ENCODE peak calls at places on chromosomes 13 and 19, in five cellular contexts. M is HuH-7, N is amygdala, H is astrocyte of the spinal cord, L is hypothalamus. T is an unnamed sample.

GRCh38 chr19:42544146-42544545 is 15.9 kb upstream of the CEACAM1 start:
- DNase-seq in M (no peak), N (no peak), H (no peak), L (no peak), T (no peak)

GRCh38 chr19:56476671-56477428 is at the start of gene ZNF667:
- DNase-seq in M (no peak), N (peak), H (peak), L (peak), T (peak)

GRCh38 chr13:20814224-20814910 is 40.6 kb upstream of the EEF1AKMT1 start:
- DNase-seq in M (no peak), N (no peak), H (peak), L (no peak), T (peak)

GRCh38 chr19:29860492-29860891 is 48.7 kb downstream of the CCNE1 start:
- DNase-seq in M (no peak), N (no peak), H (no peak), L (no peak), T (no peak)

GRCh38 chr19:23312515-23312914 is 62.3 kb upstream of the ZNF724 start:
- DNase-seq in M (no peak), N (no peak), H (no peak), L (no peak), T (no peak)

GRCh38 chr19:50969413-50969760 is at the start of gene KLK6:
- DNase-seq in M (no peak), N (peak), H (no peak), L (peak), T (no peak)

GRCh38 chr19:12365094-12365371 is 450 bp downstream of the ZNF442 start:
- DNase-seq in M (peak), N (no peak), H (peak), L (no peak), T (peak)

GRCh38 chr13:34435338-34435737 is 506.7 kb upstream of the NBEA start:
- DNase-seq in M (no peak), N (no peak), H (peak), L (no peak), T (peak)

GRCh38 chr13:80924596-80924995 is 583.7 kb upstream of the SPRY2 start:
- DNase-seq in M (no peak), N (no peak), H (peak), L (no peak), T (no peak)